ENCODE peak calls at places on chromosomes 3 and 15, in ten cellular contexts. K is fibroblast of pulmonary artery, O is colonic mucosa, V is fibroblast of the aortic adventitia, M is upper lobe of right lung, Q is WTC11, U is esophagus muscularis mucosa, N is BJ, F is tibial artery, L is AG09309. T is an unnamed sample.

GRCh38 chr15:65829150-65829764 is 37.2 kb upstream of the DENND4A start:
- DNase-seq in K (peak), O (no peak), V (peak), M (no peak), Q (no peak), U (no peak), N (no peak), F (no peak), L (no peak), T (no peak)

GRCh38 chr3:134486577-134487041 is 752 bp downstream of the CEP63 start:
- DNase-seq in K (peak), O (no peak), V (peak), M (no peak), Q (no peak), U (no peak), N (no peak), F (no peak), L (no peak), T (no peak)

GRCh38 chr15:66231421-66232266 is 21.9 kb downstream of the MEGF11 start:
- DNase-seq in K (no peak), O (no peak), V (peak), M (peak), Q (no peak), U (no peak), N (no peak), F (no peak), L (no peak), T (no peak)

GRCh38 chr3:78974181-78974770 is 793.5 kb downstream of the ROBO1 start:
- DNase-seq in K (peak), O (no peak), V (peak), M (no peak), Q (no peak), U (no peak), N (no peak), F (no peak), L (peak), T (no peak)

GRCh38 chr3:12753275-12754028 is 5.6 kb downstream of the TMEM40 start:
- DNase-seq in K (no peak), O (no peak), V (no peak), M (no peak), Q (no peak), U (no peak), N (no peak), F (no peak), L (no peak), T (no peak)

GRCh38 chr3:123723527-123724168 is 138.8 kb upstream of the HACD2 start:
- DNase-seq in K (peak), O (peak), V (peak), M (no peak), Q (peak), U (no peak), N (no peak), F (peak), L (no peak), T (no peak)

GRCh38 chr15:92277776-92278175 is 115.9 kb upstream of the ST8SIA2 start:
- DNase-seq in K (no peak), O (no peak), V (no peak), M (no peak), Q (no peak), U (peak), N (no peak), F (no peak), L (peak), T (no peak)

GRCh38 chr3:73433681-73434080 is 191.1 kb downstream of the PDZRN3 start:
- DNase-seq in K (no peak), O (no peak), V (no peak), M (no peak), Q (no peak), U (no peak), N (no peak), F (no peak), L (no peak), T (no peak)

GRCh38 chr15:85312486-85312885 is 67.9 kb upstream of the AKAP13 start:
- DNase-seq in K (peak), O (no peak), V (no peak), M (no peak), Q (no peak), U (no peak), N (no peak), F (no peak), L (no peak), T (no peak)

GRCh38 chr3:172380632-172381031 is 67.6 kb downstream of the GHSR start:
- DNase-seq in K (no peak), O (no peak), V (no peak), M (no peak), Q (no peak), U (no peak), N (no peak), F (no peak), L (no peak), T (no peak)

GRCh38 chr3:72487946-72488735 is 360.1 kb downstream of the SHQ1 start:
- DNase-seq in K (peak), O (no peak), V (peak), M (no peak), Q (no peak), U (no peak), N (no peak), F (no peak), L (no peak), T (no peak)

GRCh38 chr15:81752149-81752942 is 293.5 kb downstream of the MEX3B start:
- DNase-seq in K (peak), O (peak), V (peak), M (no peak), Q (no peak), U (no peak), N (no peak), F (peak), L (no peak), T (peak)

GRCh38 chr3:54138937-54139547 is 16.7 kb downstream of the CACNA2D3 start:
- DNase-seq in K (no peak), O (no peak), V (no peak), M (no peak), Q (no peak), U (no peak), N (no peak), F (no peak), L (no peak), T (no peak)

GRCh38 chr3:183385698-183386590 is 42.5 kb downstream of the MCF2L2 start:
- DNase-seq in K (peak), O (peak), V (peak), M (no peak), Q (peak), U (no peak), N (no peak), F (no peak), L (peak), T (no peak)

GRCh38 chr3:155153242-155154186 is 73.4 kb downstream of the MME start:
- DNase-seq in K (no peak), O (no peak), V (no peak), M (no peak), Q (no peak), U (no peak), N (no peak), F (no peak), L (no peak), T (no peak)
- TF ChIP-seq CTCF in K (no peak), O (no peak), V (no peak), M (no peak), Q (no peak), U (no peak), N (no peak), F (no peak), L (no peak), T (no peak)

GRCh38 chr3:148714521-148714920 is 16.8 kb downstream of the AGTR1 start:
- DNase-seq in K (no peak), O (no peak), V (no peak), M (no peak), Q (no peak), U (no peak), N (no peak), F (no peak), L (no peak), T (no peak)

GRCh38 chr3:148718982-148719862 is 21.5 kb downstream of the AGTR1 start:
- DNase-seq in K (peak), O (no peak), V (peak), M (no peak), Q (peak), U (no peak), N (no peak), F (no peak), L (no peak), T (no peak)

GRCh38 chr3:148717918-148718317 is 20.2 kb downstream of the AGTR1 start:
- DNase-seq in K (no peak), O (no peak), V (no peak), M (no peak), Q (no peak), U (no peak), N (no peak), F (no peak), L (no peak), T (no peak)

GRCh38 chr3:148720873-148721272 is 23.2 kb downstream of the AGTR1 start:
- DNase-seq in K (no peak), O (no peak), V (no peak), M (no peak), Q (no peak), U (no peak), N (no peak), F (no peak), L (no peak), T (no peak)

DNA sequence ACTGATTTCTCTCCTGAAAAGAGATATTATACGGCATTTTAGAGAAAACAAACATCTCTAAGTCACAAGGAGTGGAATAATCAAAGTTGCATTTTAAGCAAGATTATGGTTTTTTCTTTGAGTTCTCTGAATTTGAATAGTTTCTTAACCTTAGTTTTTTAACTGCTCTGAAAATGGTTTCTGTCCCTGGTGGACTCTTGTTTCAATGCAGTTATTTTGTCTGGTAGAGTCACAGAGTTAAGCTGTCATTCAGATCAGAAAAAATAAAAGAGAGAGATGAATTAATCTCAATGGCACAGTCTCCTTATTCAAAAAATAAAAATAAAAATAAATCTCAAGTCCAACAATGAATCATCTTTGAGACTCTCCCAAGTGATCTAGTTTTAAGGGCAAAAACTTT is 19.0 kb downstream of the AGTR1 start:
- DNase-seq in K (no peak), O (no peak), V (no peak), M (no peak), Q (no peak), U (no peak), N (no peak), F (no peak), L (no peak), T (no peak)
- TF ChIP-seq CTCF in K (peak), O (no peak), V (peak), M (no peak), Q (no peak), U (no peak), N (no peak), F (no peak), L (no peak), T (no peak)

DNA sequence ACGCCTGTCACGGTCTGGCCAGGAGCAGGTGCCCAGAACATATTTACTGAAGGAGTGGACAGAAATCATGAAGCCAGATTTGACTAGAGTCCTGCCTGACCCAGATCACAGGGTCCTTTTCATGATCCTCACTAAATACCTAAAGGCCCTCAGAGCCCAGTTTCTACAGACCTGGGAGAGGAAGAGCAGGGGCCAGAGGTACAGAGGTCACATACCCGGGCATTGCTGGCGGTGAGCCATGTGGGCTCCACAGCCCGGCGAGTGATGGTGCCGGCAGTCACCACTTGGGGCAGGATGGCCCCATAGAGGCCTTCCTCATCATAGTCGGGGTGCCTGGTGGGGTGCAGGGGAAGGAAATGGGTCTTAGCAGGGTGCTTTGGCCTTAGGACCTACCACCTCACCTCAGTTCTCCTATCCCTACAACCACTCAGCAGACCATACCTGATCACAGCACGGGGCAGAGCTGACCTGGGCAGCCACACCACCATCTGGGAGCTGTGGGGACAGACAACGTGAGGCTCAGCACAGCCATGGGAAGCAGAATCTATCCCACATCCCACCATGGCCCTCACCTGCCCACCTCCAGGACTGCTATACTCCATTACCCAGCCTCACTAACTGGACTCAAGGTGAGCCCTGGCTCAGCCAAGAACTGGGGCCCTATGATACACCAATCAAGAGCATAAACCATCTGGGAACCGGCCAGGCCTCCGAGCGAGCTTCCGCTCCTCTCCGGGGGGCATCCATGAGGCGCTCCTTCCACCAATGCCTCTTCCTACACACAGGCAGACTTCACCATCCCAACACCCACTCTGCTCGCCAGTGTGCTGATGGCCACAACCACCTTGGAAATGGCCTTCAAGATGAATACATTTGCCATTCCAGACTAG is 12.9 kb downstream of the POLG start:
- DNase-seq in K (no peak), O (no peak), V (no peak), M (no peak), Q (no peak), U (no peak), N (no peak), F (peak), L (no peak), T (no peak)
- TF ChIP-seq CTCF in K (no peak), O (no peak), V (no peak), M (no peak), Q (no peak), U (no peak), N (peak), F (no peak), L (no peak), T (no peak)

DNA sequence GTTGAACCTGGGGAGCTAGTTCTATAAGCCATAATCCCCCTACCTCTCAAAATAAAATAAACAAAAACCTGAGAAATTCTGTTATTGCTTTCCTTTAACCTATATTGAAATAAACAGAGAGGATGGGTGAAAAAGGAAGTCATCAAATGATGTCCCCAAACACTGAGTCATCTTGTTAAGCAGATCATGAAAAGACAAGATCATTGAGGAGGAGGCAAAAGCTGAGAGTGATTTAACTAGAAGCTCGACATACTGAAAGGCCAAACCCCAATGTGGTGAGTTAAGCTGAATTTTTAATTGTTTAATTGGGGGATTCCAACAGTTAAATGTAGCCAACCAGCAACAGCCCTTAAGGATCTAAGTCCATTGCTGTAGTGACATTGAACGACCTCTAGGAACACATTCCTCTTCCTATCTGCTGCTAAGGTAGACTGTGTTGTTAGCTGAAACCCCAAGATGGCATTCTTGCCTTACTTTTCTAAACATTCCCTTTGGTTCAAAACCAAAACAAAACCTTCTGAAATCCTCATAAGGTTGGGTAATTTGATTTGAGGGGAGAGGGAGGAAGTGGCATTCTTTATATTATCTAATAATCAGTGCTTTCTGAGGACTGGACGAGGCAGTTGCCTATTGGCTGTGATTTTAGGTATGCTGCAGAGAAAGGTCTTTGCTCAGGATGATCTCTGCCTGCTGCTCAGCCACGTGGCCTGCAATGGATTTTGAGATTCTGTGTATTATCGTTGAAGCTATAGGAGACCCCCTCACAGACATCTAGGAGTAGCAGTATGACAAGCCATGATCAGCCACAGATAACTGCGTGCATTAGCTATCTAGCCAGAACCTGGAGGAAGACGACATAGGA is 62.7 kb upstream of the BNIP2 start:
- DNase-seq in K (peak), O (no peak), V (peak), M (no peak), Q (no peak), U (peak), N (no peak), F (no peak), L (no peak), T (no peak)
- TF ChIP-seq CTCF in K (peak), O (no peak), V (peak), M (peak), Q (peak), U (no peak), N (no peak), F (no peak), L (peak), T (no peak)

DNA sequence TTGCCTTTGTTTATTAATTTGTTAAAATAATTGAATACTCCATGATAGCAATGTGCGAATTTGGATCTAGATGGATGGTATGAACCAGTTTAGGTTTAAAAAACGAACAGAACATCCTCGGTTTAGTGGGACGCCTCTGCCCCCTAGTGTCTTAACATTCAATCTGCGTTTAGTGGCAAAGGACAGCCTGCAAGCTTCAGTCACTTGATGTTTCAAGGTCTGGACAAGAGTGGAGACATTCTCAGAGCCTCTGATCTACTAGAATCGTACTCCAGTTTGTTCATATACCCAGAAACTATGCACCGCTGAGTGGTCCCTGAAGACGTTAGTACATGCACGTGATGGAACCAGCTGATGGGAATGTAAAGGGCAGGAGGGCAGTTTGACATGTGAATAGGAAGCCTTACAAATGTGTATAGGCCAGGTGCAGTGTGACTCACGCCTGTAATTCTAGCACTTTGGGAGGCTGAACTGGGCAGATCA is 17.8 kb upstream of the ATP13A4 start:
- DNase-seq in K (peak), O (peak), V (peak), M (no peak), Q (peak), U (peak), N (no peak), F (no peak), L (peak), T (no peak)
- TF ChIP-seq CTCF in K (peak), O (peak), V (peak), M (peak), Q (peak), U (peak), N (peak), F (peak), L (peak), T (no peak)

GRCh38 chr3:146638718-146639117 is 33.6 kb upstream of the PLSCR5 start:
- DNase-seq in K (peak), O (no peak), V (peak), M (no peak), Q (no peak), U (no peak), N (no peak), F (no peak), L (no peak), T (no peak)
- TF ChIP-seq CTCF in K (peak), O (no peak), V (peak), M (peak), Q (no peak), U (peak), N (peak), F (no peak), L (peak), T (no peak)

GRCh38 chr3:105676621-105677300 is 192.1 kb downstream of the CBLB start:
- DNase-seq in K (no peak), O (peak), V (no peak), M (no peak), Q (no peak), U (no peak), N (no peak), F (no peak), L (no peak), T (no peak)

GRCh38 chr3:105678017-105678416 is 190.8 kb downstream of the CBLB start:
- DNase-seq in K (no peak), O (no peak), V (no peak), M (no peak), Q (no peak), U (no peak), N (no peak), F (no peak), L (no peak), T (no peak)

GRCh38 chr3:105674437-105675065 is 194.3 kb downstream of the CBLB start:
- DNase-seq in K (no peak), O (no peak), V (peak), M (no peak), Q (no peak), U (no peak), N (no peak), F (no peak), L (no peak), T (no peak)

DNA sequence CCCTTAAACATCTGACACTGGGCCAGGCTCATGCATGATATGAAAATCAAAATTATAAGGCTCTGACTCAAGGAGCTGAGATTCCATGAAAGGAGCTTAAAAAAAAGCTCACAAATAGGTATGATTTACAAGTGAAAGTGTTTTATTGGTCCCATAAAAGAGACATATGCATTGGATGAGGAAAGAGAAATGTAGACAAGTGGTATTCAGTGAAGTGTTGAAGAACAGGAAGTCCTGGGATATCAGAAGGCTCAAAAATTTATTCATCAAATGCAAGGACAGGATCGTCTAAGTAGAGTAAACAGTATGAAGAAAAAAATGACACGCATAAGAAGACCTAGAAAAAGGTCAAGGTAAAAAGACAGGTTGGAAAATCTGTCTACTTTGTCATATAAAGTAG is 188.9 kb downstream of the CBLB start:
- DNase-seq in K (no peak), O (no peak), V (no peak), M (no peak), Q (no peak), U (no peak), N (no peak), F (no peak), L (no peak), T (no peak)
- TF ChIP-seq CTCF in K (no peak), O (no peak), V (no peak), M (no peak), Q (no peak), U (no peak), N (no peak), F (no peak), L (no peak), T (no peak)